ENCODE peak calls at places on chromosomes 7 and 10, in nine cellular contexts. One of them, this sample, is unnamed.
A peak's percentile ranks its signal among the peaks of the same experiment; 100 is the strongest.

GRCh38 chr10:71302874-71303568 is 16.0 kb upstream of the SLC29A3 start:
- DNase-seq in stimulated activated CD4-positive, alpha-beta T cell treated with anti-CD3 and anti-CD28 coated beads, Interleukin-1b, Interleukin-23, amount 100 ng/mL, for 24 hours: no peak
- DNase-seq in cardiac muscle cell: peak; percentile 69
- DNase-seq in stimulated activated CD8-positive, alpha-beta memory T cell treated with anti-CD3 and anti-CD28 coated beads, Interleukin-7, amount 100 ng/mL, for 48 hours: no peak
- DNase-seq in kidney tubule cell: peak; percentile 60
- DNase-seq in activated CD8-positive, alpha-beta T cell treated with anti-CD3 and anti-CD28 coated beads for 36 hours: no peak
- DNase-seq in HL-60: peak; percentile 53
- DNase-seq in iPS-NIHi11: peak; percentile 76
- DNase-seq in GM23248: peak; percentile 69
- DNase-seq in this sample: no peak

GRCh38 chr10:79189853-79190435 is 121.2 kb downstream of the ZMIZ1 start:
- DNase-seq in stimulated activated CD4-positive, alpha-beta T cell treated with anti-CD3 and anti-CD28 coated beads, Interleukin-1b, Interleukin-23, amount 100 ng/mL, for 24 hours: no peak
- DNase-seq in cardiac muscle cell: no peak
- DNase-seq in stimulated activated CD8-positive, alpha-beta memory T cell treated with anti-CD3 and anti-CD28 coated beads, Interleukin-7, amount 100 ng/mL, for 48 hours: no peak
- DNase-seq in kidney tubule cell: peak; percentile 55
- DNase-seq in activated CD8-positive, alpha-beta T cell treated with anti-CD3 and anti-CD28 coated beads for 36 hours: no peak
- DNase-seq in HL-60: no peak
- DNase-seq in iPS-NIHi11: no peak
- DNase-seq in GM23248: peak; percentile 83
- DNase-seq in this sample: no peak

GRCh38 chr7:4809091-4809591 is 33.7 kb downstream of the AP5Z1 start:
- DNase-seq in stimulated activated CD4-positive, alpha-beta T cell treated with anti-CD3 and anti-CD28 coated beads, Interleukin-1b, Interleukin-23, amount 100 ng/mL, for 24 hours: peak; percentile 13
- DNase-seq in cardiac muscle cell: no peak
- DNase-seq in stimulated activated CD8-positive, alpha-beta memory T cell treated with anti-CD3 and anti-CD28 coated beads, Interleukin-7, amount 100 ng/mL, for 48 hours: no peak
- DNase-seq in kidney tubule cell: no peak
- DNase-seq in activated CD8-positive, alpha-beta T cell treated with anti-CD3 and anti-CD28 coated beads for 36 hours: peak; percentile 60
- DNase-seq in HL-60: no peak
- DNase-seq in iPS-NIHi11: peak; percentile 61
- DNase-seq in GM23248: no peak
- DNase-seq in this sample: peak; percentile 24

GRCh38 chr10:18308600-18308999 is 168.4 kb downstream of the CACNB2 start:
- DNase-seq in stimulated activated CD4-positive, alpha-beta T cell treated with anti-CD3 and anti-CD28 coated beads, Interleukin-1b, Interleukin-23, amount 100 ng/mL, for 24 hours: no peak
- DNase-seq in cardiac muscle cell: no peak
- DNase-seq in stimulated activated CD8-positive, alpha-beta memory T cell treated with anti-CD3 and anti-CD28 coated beads, Interleukin-7, amount 100 ng/mL, for 48 hours: no peak
- DNase-seq in kidney tubule cell: no peak
- DNase-seq in activated CD8-positive, alpha-beta T cell treated with anti-CD3 and anti-CD28 coated beads for 36 hours: no peak
- DNase-seq in HL-60: no peak
- DNase-seq in iPS-NIHi11: no peak
- DNase-seq in GM23248: no peak
- DNase-seq in this sample: no peak

GRCh38 chr7:28958235-28958945 is at the start of gene TRIL:
- DNase-seq in stimulated activated CD4-positive, alpha-beta T cell treated with anti-CD3 and anti-CD28 coated beads, Interleukin-1b, Interleukin-23, amount 100 ng/mL, for 24 hours: no peak
- DNase-seq in cardiac muscle cell: peak; percentile 93
- DNase-seq in stimulated activated CD8-positive, alpha-beta memory T cell treated with anti-CD3 and anti-CD28 coated beads, Interleukin-7, amount 100 ng/mL, for 48 hours: no peak
- DNase-seq in kidney tubule cell: peak; percentile 14
- DNase-seq in activated CD8-positive, alpha-beta T cell treated with anti-CD3 and anti-CD28 coated beads for 36 hours: peak; percentile 25
- DNase-seq in HL-60: no peak
- DNase-seq in iPS-NIHi11: peak; percentile 80
- DNase-seq in GM23248: peak; percentile 77
- DNase-seq in this sample: peak; percentile 67

GRCh38 chr7:116782177-116782711 is 80.1 kb upstream of the CAPZA2 start:
- DNase-seq in stimulated activated CD4-positive, alpha-beta T cell treated with anti-CD3 and anti-CD28 coated beads, Interleukin-1b, Interleukin-23, amount 100 ng/mL, for 24 hours: no peak
- DNase-seq in cardiac muscle cell: peak; percentile 43
- DNase-seq in stimulated activated CD8-positive, alpha-beta memory T cell treated with anti-CD3 and anti-CD28 coated beads, Interleukin-7, amount 100 ng/mL, for 48 hours: no peak
- DNase-seq in kidney tubule cell: peak; percentile 69
- DNase-seq in activated CD8-positive, alpha-beta T cell treated with anti-CD3 and anti-CD28 coated beads for 36 hours: no peak
- DNase-seq in HL-60: no peak
- DNase-seq in iPS-NIHi11: peak; percentile 59
- DNase-seq in GM23248: peak; percentile 87
- DNase-seq in this sample: no peak

GRCh38 chr10:30985552-30985951 is 46.1 kb downstream of the ZNF438 start:
- DNase-seq in stimulated activated CD4-positive, alpha-beta T cell treated with anti-CD3 and anti-CD28 coated beads, Interleukin-1b, Interleukin-23, amount 100 ng/mL, for 24 hours: no peak
- DNase-seq in cardiac muscle cell: peak; percentile 47
- DNase-seq in stimulated activated CD8-positive, alpha-beta memory T cell treated with anti-CD3 and anti-CD28 coated beads, Interleukin-7, amount 100 ng/mL, for 48 hours: no peak
- DNase-seq in kidney tubule cell: peak; percentile 56
- DNase-seq in activated CD8-positive, alpha-beta T cell treated with anti-CD3 and anti-CD28 coated beads for 36 hours: no peak
- DNase-seq in HL-60: no peak
- DNase-seq in iPS-NIHi11: no peak
- DNase-seq in GM23248: peak; percentile 74
- DNase-seq in this sample: no peak

GRCh38 chr7:78568690-78569089 is 770.1 kb downstream of the PHTF2 start:
- DNase-seq in stimulated activated CD4-positive, alpha-beta T cell treated with anti-CD3 and anti-CD28 coated beads, Interleukin-1b, Interleukin-23, amount 100 ng/mL, for 24 hours: no peak
- DNase-seq in cardiac muscle cell: no peak
- DNase-seq in stimulated activated CD8-positive, alpha-beta memory T cell treated with anti-CD3 and anti-CD28 coated beads, Interleukin-7, amount 100 ng/mL, for 48 hours: no peak
- DNase-seq in kidney tubule cell: no peak
- DNase-seq in activated CD8-positive, alpha-beta T cell treated with anti-CD3 and anti-CD28 coated beads for 36 hours: no peak
- DNase-seq in HL-60: no peak
- DNase-seq in iPS-NIHi11: no peak
- DNase-seq in GM23248: no peak
- DNase-seq in this sample: no peak

GRCh38 chr7:1675673-1676549 is 5.8 kb downstream of the ELFN1 start:
- DNase-seq in stimulated activated CD4-positive, alpha-beta T cell treated with anti-CD3 and anti-CD28 coated beads, Interleukin-1b, Interleukin-23, amount 100 ng/mL, for 24 hours: no peak
- DNase-seq in cardiac muscle cell: no peak
- DNase-seq in stimulated activated CD8-positive, alpha-beta memory T cell treated with anti-CD3 and anti-CD28 coated beads, Interleukin-7, amount 100 ng/mL, for 48 hours: no peak
- DNase-seq in kidney tubule cell: no peak
- DNase-seq in activated CD8-positive, alpha-beta T cell treated with anti-CD3 and anti-CD28 coated beads for 36 hours: no peak
- DNase-seq in HL-60: no peak
- DNase-seq in iPS-NIHi11: peak; percentile 15
- DNase-seq in GM23248: no peak
- DNase-seq in this sample: peak; percentile 26

GRCh38 chr10:49508249-49508648 is 30.7 kb downstream of the ERCC6 start:
- DNase-seq in stimulated activated CD4-positive, alpha-beta T cell treated with anti-CD3 and anti-CD28 coated beads, Interleukin-1b, Interleukin-23, amount 100 ng/mL, for 24 hours: no peak
- DNase-seq in cardiac muscle cell: no peak
- DNase-seq in stimulated activated CD8-positive, alpha-beta memory T cell treated with anti-CD3 and anti-CD28 coated beads, Interleukin-7, amount 100 ng/mL, for 48 hours: no peak
- DNase-seq in kidney tubule cell: no peak
- DNase-seq in activated CD8-positive, alpha-beta T cell treated with anti-CD3 and anti-CD28 coated beads for 36 hours: peak; percentile 43
- DNase-seq in HL-60: peak; percentile 45
- DNase-seq in iPS-NIHi11: no peak
- DNase-seq in GM23248: no peak
- DNase-seq in this sample: no peak

GRCh38 chr7:44884553-44885393 is 557 bp downstream of the PURB start:
- DNase-seq in stimulated activated CD4-positive, alpha-beta T cell treated with anti-CD3 and anti-CD28 coated beads, Interleukin-1b, Interleukin-23, amount 100 ng/mL, for 24 hours: peak; percentile 14
- DNase-seq in cardiac muscle cell: peak; percentile 86
- DNase-seq in stimulated activated CD8-positive, alpha-beta memory T cell treated with anti-CD3 and anti-CD28 coated beads, Interleukin-7, amount 100 ng/mL, for 48 hours: peak; percentile 25
- DNase-seq in kidney tubule cell: peak; percentile 51
- DNase-seq in activated CD8-positive, alpha-beta T cell treated with anti-CD3 and anti-CD28 coated beads for 36 hours: peak; percentile 63
- DNase-seq in HL-60: peak; percentile 38
- DNase-seq in iPS-NIHi11: peak; percentile 38
- DNase-seq in GM23248: peak; percentile 86
- DNase-seq in this sample: peak; percentile 45

GRCh38 chr10:15751048-15751447 is 31.3 kb upstream of the ITGA8 start:
- DNase-seq in stimulated activated CD4-positive, alpha-beta T cell treated with anti-CD3 and anti-CD28 coated beads, Interleukin-1b, Interleukin-23, amount 100 ng/mL, for 24 hours: no peak
- DNase-seq in cardiac muscle cell: no peak
- DNase-seq in stimulated activated CD8-positive, alpha-beta memory T cell treated with anti-CD3 and anti-CD28 coated beads, Interleukin-7, amount 100 ng/mL, for 48 hours: no peak
- DNase-seq in kidney tubule cell: no peak
- DNase-seq in activated CD8-positive, alpha-beta T cell treated with anti-CD3 and anti-CD28 coated beads for 36 hours: no peak
- DNase-seq in HL-60: no peak
- DNase-seq in iPS-NIHi11: no peak
- DNase-seq in GM23248: peak; percentile 33
- DNase-seq in this sample: no peak

GRCh38 chr7:50273870-50274269 is 30.6 kb upstream of the IKZF1 start:
- DNase-seq in stimulated activated CD4-positive, alpha-beta T cell treated with anti-CD3 and anti-CD28 coated beads, Interleukin-1b, Interleukin-23, amount 100 ng/mL, for 24 hours: no peak
- DNase-seq in cardiac muscle cell: no peak
- DNase-seq in stimulated activated CD8-positive, alpha-beta memory T cell treated with anti-CD3 and anti-CD28 coated beads, Interleukin-7, amount 100 ng/mL, for 48 hours: no peak
- DNase-seq in kidney tubule cell: no peak
- DNase-seq in activated CD8-positive, alpha-beta T cell treated with anti-CD3 and anti-CD28 coated beads for 36 hours: no peak
- DNase-seq in HL-60: no peak
- DNase-seq in iPS-NIHi11: no peak
- DNase-seq in GM23248: no peak
- DNase-seq in this sample: no peak

GRCh38 chr7:12757443-12757842 is 70.0 kb downstream of the ARL4A start:
- DNase-seq in stimulated activated CD4-positive, alpha-beta T cell treated with anti-CD3 and anti-CD28 coated beads, Interleukin-1b, Interleukin-23, amount 100 ng/mL, for 24 hours: no peak
- DNase-seq in cardiac muscle cell: peak; percentile 88
- DNase-seq in stimulated activated CD8-positive, alpha-beta memory T cell treated with anti-CD3 and anti-CD28 coated beads, Interleukin-7, amount 100 ng/mL, for 48 hours: no peak
- DNase-seq in kidney tubule cell: peak; percentile 17
- DNase-seq in activated CD8-positive, alpha-beta T cell treated with anti-CD3 and anti-CD28 coated beads for 36 hours: no peak
- DNase-seq in HL-60: no peak
- DNase-seq in iPS-NIHi11: no peak
- DNase-seq in GM23248: peak; percentile 92
- DNase-seq in this sample: no peak

GRCh38 chr10:61804414-61804813 is 97.1 kb upstream of the ARID5B start:
- DNase-seq in stimulated activated CD4-positive, alpha-beta T cell treated with anti-CD3 and anti-CD28 coated beads, Interleukin-1b, Interleukin-23, amount 100 ng/mL, for 24 hours: no peak
- DNase-seq in cardiac muscle cell: peak; percentile 42
- DNase-seq in stimulated activated CD8-positive, alpha-beta memory T cell treated with anti-CD3 and anti-CD28 coated beads, Interleukin-7, amount 100 ng/mL, for 48 hours: no peak
- DNase-seq in kidney tubule cell: peak; percentile 17
- DNase-seq in activated CD8-positive, alpha-beta T cell treated with anti-CD3 and anti-CD28 coated beads for 36 hours: no peak
- DNase-seq in HL-60: no peak
- DNase-seq in iPS-NIHi11: no peak
- DNase-seq in GM23248: peak; percentile 50
- DNase-seq in this sample: no peak

GRCh38 chr7:2461268-2462026 is 14.8 kb downstream of the GRIFIN start:
- DNase-seq in stimulated activated CD4-positive, alpha-beta T cell treated with anti-CD3 and anti-CD28 coated beads, Interleukin-1b, Interleukin-23, amount 100 ng/mL, for 24 hours: no peak
- DNase-seq in cardiac muscle cell: no peak
- DNase-seq in stimulated activated CD8-positive, alpha-beta memory T cell treated with anti-CD3 and anti-CD28 coated beads, Interleukin-7, amount 100 ng/mL, for 48 hours: no peak
- DNase-seq in kidney tubule cell: no peak
- DNase-seq in activated CD8-positive, alpha-beta T cell treated with anti-CD3 and anti-CD28 coated beads for 36 hours: no peak
- DNase-seq in HL-60: no peak
- DNase-seq in iPS-NIHi11: peak; percentile 83
- DNase-seq in GM23248: no peak
- DNase-seq in this sample: no peak

GRCh38 chr10:128895473-128895872 is 571.6 kb upstream of the MGMT start:
- DNase-seq in stimulated activated CD4-positive, alpha-beta T cell treated with anti-CD3 and anti-CD28 coated beads, Interleukin-1b, Interleukin-23, amount 100 ng/mL, for 24 hours: no peak
- DNase-seq in cardiac muscle cell: no peak
- DNase-seq in stimulated activated CD8-positive, alpha-beta memory T cell treated with anti-CD3 and anti-CD28 coated beads, Interleukin-7, amount 100 ng/mL, for 48 hours: no peak
- DNase-seq in kidney tubule cell: no peak
- DNase-seq in activated CD8-positive, alpha-beta T cell treated with anti-CD3 and anti-CD28 coated beads for 36 hours: no peak
- DNase-seq in HL-60: no peak
- DNase-seq in iPS-NIHi11: no peak
- DNase-seq in GM23248: no peak
- DNase-seq in this sample: no peak

GRCh38 chr10:69645751-69646687 is 16.0 kb downstream of the FAM241B start:
- DNase-seq in stimulated activated CD4-positive, alpha-beta T cell treated with anti-CD3 and anti-CD28 coated beads, Interleukin-1b, Interleukin-23, amount 100 ng/mL, for 24 hours: no peak
- DNase-seq in cardiac muscle cell: no peak
- DNase-seq in stimulated activated CD8-positive, alpha-beta memory T cell treated with anti-CD3 and anti-CD28 coated beads, Interleukin-7, amount 100 ng/mL, for 48 hours: no peak
- DNase-seq in kidney tubule cell: no peak
- DNase-seq in activated CD8-positive, alpha-beta T cell treated with anti-CD3 and anti-CD28 coated beads for 36 hours: no peak
- DNase-seq in HL-60: no peak
- DNase-seq in iPS-NIHi11: peak; percentile 42
- DNase-seq in GM23248: no peak
- DNase-seq in this sample: peak; percentile 67

GRCh38 chr10:91901784-91902677 is 7.3 kb downstream of the FGFBP3 start:
- DNase-seq in stimulated activated CD4-positive, alpha-beta T cell treated with anti-CD3 and anti-CD28 coated beads, Interleukin-1b, Interleukin-23, amount 100 ng/mL, for 24 hours: no peak
- DNase-seq in cardiac muscle cell: peak; percentile 95
- DNase-seq in stimulated activated CD8-positive, alpha-beta memory T cell treated with anti-CD3 and anti-CD28 coated beads, Interleukin-7, amount 100 ng/mL, for 48 hours: no peak
- DNase-seq in kidney tubule cell: peak; percentile 89
- DNase-seq in activated CD8-positive, alpha-beta T cell treated with anti-CD3 and anti-CD28 coated beads for 36 hours: peak; percentile 87
- DNase-seq in HL-60: peak; percentile 77
- DNase-seq in iPS-NIHi11: no peak
- DNase-seq in GM23248: peak; percentile 93
- DNase-seq in this sample: no peak

GRCh38 chr10:71621263-71621751 is 98.3 kb downstream of the C10orf105 start:
- DNase-seq in stimulated activated CD4-positive, alpha-beta T cell treated with anti-CD3 and anti-CD28 coated beads, Interleukin-1b, Interleukin-23, amount 100 ng/mL, for 24 hours: no peak
- DNase-seq in cardiac muscle cell: no peak
- DNase-seq in stimulated activated CD8-positive, alpha-beta memory T cell treated with anti-CD3 and anti-CD28 coated beads, Interleukin-7, amount 100 ng/mL, for 48 hours: no peak
- DNase-seq in kidney tubule cell: peak; percentile 24
- DNase-seq in activated CD8-positive, alpha-beta T cell treated with anti-CD3 and anti-CD28 coated beads for 36 hours: no peak
- DNase-seq in HL-60: peak; percentile 34
- DNase-seq in iPS-NIHi11: peak; percentile 52
- DNase-seq in GM23248: peak; percentile 46
- DNase-seq in this sample: peak; percentile 62

GRCh38 chr7:1059200-1060091 is 15.1 kb downstream of the GPR146 start:
- DNase-seq in stimulated activated CD4-positive, alpha-beta T cell treated with anti-CD3 and anti-CD28 coated beads, Interleukin-1b, Interleukin-23, amount 100 ng/mL, for 24 hours: no peak
- DNase-seq in cardiac muscle cell: peak; percentile 30
- DNase-seq in stimulated activated CD8-positive, alpha-beta memory T cell treated with anti-CD3 and anti-CD28 coated beads, Interleukin-7, amount 100 ng/mL, for 48 hours: no peak
- DNase-seq in kidney tubule cell: no peak
- DNase-seq in activated CD8-positive, alpha-beta T cell treated with anti-CD3 and anti-CD28 coated beads for 36 hours: peak; percentile 30
- DNase-seq in HL-60: no peak
- DNase-seq in iPS-NIHi11: peak; percentile 88
- DNase-seq in GM23248: peak; percentile 12
- DNase-seq in this sample: peak; percentile 98